ENCODE peak calls at places on chromosomes 4 and X, in eight cellular contexts. One of them, this sample, is unnamed.

GRCh38 chrX:12814434-12814833 is 23.2 kb downstream of the PRPS2 start:
- DNase-seq in fibroblast of lung: peak
- DNase-seq in PC-3: peak
- DNase-seq in suprapubic skin: no peak
- DNase-seq in breast epithelium: no peak
- DNase-seq in uterus: no peak
- DNase-seq in IMR-90: peak
- DNase-seq in upper lobe of left lung: no peak
- DNase-seq in this sample: peak

GRCh38 chrX:21166302-21166982 is 207.8 kb upstream of the CNKSR2 start:
- DNase-seq in fibroblast of lung: peak
- DNase-seq in PC-3: peak
- DNase-seq in suprapubic skin: no peak
- DNase-seq in breast epithelium: no peak
- DNase-seq in uterus: no peak
- DNase-seq in IMR-90: peak
- DNase-seq in upper lobe of left lung: no peak
- DNase-seq in this sample: no peak

GRCh38 chr4:39686997-39687396 is 10.9 kb upstream of the UBE2K start:
- DNase-seq in fibroblast of lung: no peak
- DNase-seq in PC-3: no peak
- DNase-seq in suprapubic skin: no peak
- DNase-seq in breast epithelium: no peak
- DNase-seq in uterus: no peak
- DNase-seq in IMR-90: no peak
- DNase-seq in upper lobe of left lung: no peak
- DNase-seq in this sample: no peak

GRCh38 chrX:53616921-53617320 is 69.6 kb downstream of the HUWE1 start:
- DNase-seq in fibroblast of lung: no peak
- DNase-seq in PC-3: no peak
- DNase-seq in suprapubic skin: no peak
- DNase-seq in breast epithelium: no peak
- DNase-seq in uterus: no peak
- DNase-seq in IMR-90: no peak
- DNase-seq in upper lobe of left lung: no peak
- DNase-seq in this sample: no peak

GRCh38 chr4:149972407-149972806 is 105.8 kb upstream of the DCLK2 start:
- DNase-seq in fibroblast of lung: no peak
- DNase-seq in PC-3: no peak
- DNase-seq in suprapubic skin: no peak
- DNase-seq in breast epithelium: no peak
- DNase-seq in uterus: no peak
- DNase-seq in IMR-90: peak
- DNase-seq in upper lobe of left lung: no peak
- DNase-seq in this sample: no peak

GRCh38 chrX:46750829-46751228 is 8.1 kb downstream of the SLC9A7 start:
- DNase-seq in fibroblast of lung: no peak
- DNase-seq in PC-3: peak
- DNase-seq in suprapubic skin: no peak
- DNase-seq in breast epithelium: no peak
- DNase-seq in uterus: no peak
- DNase-seq in IMR-90: no peak
- DNase-seq in upper lobe of left lung: no peak
- DNase-seq in this sample: no peak

GRCh38 chr4:8765084-8765483 is 106.6 kb downstream of the HMX1 start:
- DNase-seq in fibroblast of lung: no peak
- DNase-seq in PC-3: no peak
- DNase-seq in suprapubic skin: peak
- DNase-seq in breast epithelium: peak
- DNase-seq in uterus: no peak
- DNase-seq in IMR-90: no peak
- DNase-seq in upper lobe of left lung: no peak
- DNase-seq in this sample: no peak

GRCh38 chrX:13180807-13181206 is 136.4 kb upstream of the FAM9C start:
- DNase-seq in fibroblast of lung: peak
- DNase-seq in PC-3: peak
- DNase-seq in suprapubic skin: no peak
- DNase-seq in breast epithelium: no peak
- DNase-seq in uterus: no peak
- DNase-seq in IMR-90: peak
- DNase-seq in upper lobe of left lung: no peak
- DNase-seq in this sample: no peak

GRCh38 chrX:120647127-120647526 is 17.3 kb upstream of the C1GALT1C1 start:
- DNase-seq in fibroblast of lung: peak
- DNase-seq in PC-3: peak
- DNase-seq in suprapubic skin: no peak
- DNase-seq in breast epithelium: no peak
- DNase-seq in uterus: no peak
- DNase-seq in IMR-90: no peak
- DNase-seq in upper lobe of left lung: no peak
- DNase-seq in this sample: no peak

GRCh38 chrX:41027388-41027787 is 57.9 kb upstream of the USP9X start:
- DNase-seq in fibroblast of lung: peak
- DNase-seq in PC-3: peak
- DNase-seq in suprapubic skin: no peak
- DNase-seq in breast epithelium: no peak
- DNase-seq in uterus: no peak
- DNase-seq in IMR-90: peak
- DNase-seq in upper lobe of left lung: no peak
- DNase-seq in this sample: no peak

GRCh38 chr4:81828991-81829390 is 357.3 kb upstream of the RASGEF1B start:
- DNase-seq in fibroblast of lung: no peak
- DNase-seq in PC-3: no peak
- DNase-seq in suprapubic skin: no peak
- DNase-seq in breast epithelium: no peak
- DNase-seq in uterus: no peak
- DNase-seq in IMR-90: no peak
- DNase-seq in upper lobe of left lung: no peak
- DNase-seq in this sample: peak

DNA sequence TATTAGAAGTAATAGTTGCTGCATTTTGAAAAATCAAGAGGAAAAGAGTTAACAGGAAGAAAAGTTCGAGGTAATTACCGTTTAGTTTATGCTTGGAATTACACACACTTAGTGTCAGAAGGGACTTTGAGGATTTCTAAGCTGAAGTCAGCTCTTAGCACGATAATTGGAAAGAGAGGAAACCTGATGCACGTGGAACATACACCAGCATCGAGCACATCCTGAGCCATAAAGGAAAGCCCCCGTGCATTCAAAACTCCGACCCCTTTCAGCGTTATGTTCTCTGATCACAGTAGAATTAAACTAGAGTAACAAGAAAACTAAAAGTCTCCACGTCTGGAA is 400 bp upstream of the PAQR3 start:
- DNase-seq in fibroblast of lung: no peak
- DNase-seq in PC-3: no peak
- DNase-seq in suprapubic skin: no peak
- DNase-seq in breast epithelium: no peak
- DNase-seq in uterus: no peak
- DNase-seq in IMR-90: peak
- DNase-seq in upper lobe of left lung: no peak
- DNase-seq in this sample: no peak
- H3K27ac ChIP-seq in fibroblast of lung: no peak
- H3K27ac ChIP-seq in PC-3: no peak
- H3K27ac ChIP-seq in suprapubic skin: no peak
- H3K27ac ChIP-seq in breast epithelium: no peak
- H3K27ac ChIP-seq in uterus: peak
- H3K27ac ChIP-seq in IMR-90: no peak
- H3K27ac ChIP-seq in upper lobe of left lung: peak
- H3K27ac ChIP-seq in this sample: no peak

DNA sequence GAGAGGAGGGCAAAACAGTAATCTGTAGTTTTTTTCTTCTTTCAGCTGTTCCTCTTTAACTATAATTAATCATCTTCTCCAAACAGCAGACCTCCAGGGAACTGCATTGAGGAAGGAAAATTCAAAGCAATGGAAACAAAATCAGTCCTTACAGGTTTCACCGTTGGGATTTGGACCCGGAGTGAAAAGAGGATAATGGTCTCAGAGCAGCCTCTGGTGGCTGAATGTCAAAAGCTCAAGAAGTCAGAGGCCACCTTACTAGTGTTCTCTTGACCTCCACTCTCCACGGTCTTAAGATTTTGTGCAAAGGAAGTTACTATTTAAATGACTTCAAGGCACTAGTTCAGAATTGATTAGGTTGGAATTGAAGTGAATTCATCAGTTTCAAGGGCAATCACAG is 16.0 kb upstream of the MID1 start:
- DNase-seq in fibroblast of lung: peak
- DNase-seq in PC-3: peak
- DNase-seq in suprapubic skin: no peak
- DNase-seq in breast epithelium: no peak
- DNase-seq in uterus: peak
- DNase-seq in IMR-90: peak
- DNase-seq in upper lobe of left lung: no peak
- DNase-seq in this sample: no peak
- TF ChIP-seq CTCF in fibroblast of lung: peak
- TF ChIP-seq CTCF in PC-3: peak
- TF ChIP-seq CTCF in suprapubic skin: peak
- TF ChIP-seq CTCF in breast epithelium: no peak
- TF ChIP-seq CTCF in uterus: peak
- TF ChIP-seq CTCF in IMR-90: peak
- TF ChIP-seq CTCF in upper lobe of left lung: peak
- TF ChIP-seq CTCF in this sample: peak

GRCh38 chrX:153628129-153628528 is 18.9 kb upstream of the DUSP9 start:
- DNase-seq in fibroblast of lung: no peak
- DNase-seq in PC-3: no peak
- DNase-seq in suprapubic skin: no peak
- DNase-seq in breast epithelium: no peak
- DNase-seq in uterus: no peak
- DNase-seq in IMR-90: no peak
- DNase-seq in upper lobe of left lung: no peak
- DNase-seq in this sample: no peak
- H3K4me3 ChIP-seq in fibroblast of lung: no peak
- H3K4me3 ChIP-seq in PC-3: no peak
- H3K4me3 ChIP-seq in suprapubic skin: no peak
- H3K4me3 ChIP-seq in breast epithelium: no peak
- H3K4me3 ChIP-seq in uterus: no peak
- H3K4me3 ChIP-seq in IMR-90: no peak
- H3K4me3 ChIP-seq in upper lobe of left lung: no peak
- H3K4me3 ChIP-seq in this sample: no peak

GRCh38 chr4:88526221-88526815 is 2.7 kb upstream of the PYURF start:
- DNase-seq in fibroblast of lung: peak
- DNase-seq in PC-3: peak
- DNase-seq in suprapubic skin: no peak
- DNase-seq in breast epithelium: no peak
- DNase-seq in uterus: no peak
- DNase-seq in IMR-90: no peak
- DNase-seq in upper lobe of left lung: no peak
- DNase-seq in this sample: no peak

GRCh38 chr4:88527787-88528186 is 4.2 kb upstream of the PYURF start:
- DNase-seq in fibroblast of lung: no peak
- DNase-seq in PC-3: no peak
- DNase-seq in suprapubic skin: no peak
- DNase-seq in breast epithelium: no peak
- DNase-seq in uterus: no peak
- DNase-seq in IMR-90: no peak
- DNase-seq in upper lobe of left lung: no peak
- DNase-seq in this sample: no peak

GRCh38 chr4:88518911-88519310 is 4.7 kb downstream of the PYURF start:
- DNase-seq in fibroblast of lung: no peak
- DNase-seq in PC-3: no peak
- DNase-seq in suprapubic skin: no peak
- DNase-seq in breast epithelium: no peak
- DNase-seq in uterus: no peak
- DNase-seq in IMR-90: no peak
- DNase-seq in upper lobe of left lung: no peak
- DNase-seq in this sample: no peak

GRCh38 chr4:88522702-88523324 is 763 bp downstream of the PYURF start:
- DNase-seq in fibroblast of lung: peak
- DNase-seq in PC-3: peak
- DNase-seq in suprapubic skin: peak
- DNase-seq in breast epithelium: no peak
- DNase-seq in uterus: peak
- DNase-seq in IMR-90: peak
- DNase-seq in upper lobe of left lung: peak
- DNase-seq in this sample: peak

GRCh38 chr4:88523325-88524129 is at the start of gene PYURF:
- DNase-seq in fibroblast of lung: peak
- DNase-seq in PC-3: peak
- DNase-seq in suprapubic skin: peak
- DNase-seq in breast epithelium: peak
- DNase-seq in uterus: peak
- DNase-seq in IMR-90: peak
- DNase-seq in upper lobe of left lung: peak
- DNase-seq in this sample: peak
- H3K27ac ChIP-seq in fibroblast of lung: peak
- H3K27ac ChIP-seq in PC-3: peak
- H3K27ac ChIP-seq in suprapubic skin: peak
- H3K27ac ChIP-seq in breast epithelium: peak
- H3K27ac ChIP-seq in uterus: peak
- H3K27ac ChIP-seq in IMR-90: peak
- H3K27ac ChIP-seq in upper lobe of left lung: peak
- H3K27ac ChIP-seq in this sample: peak

GRCh38 chrX:8323356-8323755 is 141.3 kb upstream of the VCX3B start:
- DNase-seq in fibroblast of lung: no peak
- DNase-seq in PC-3: peak
- DNase-seq in suprapubic skin: no peak
- DNase-seq in breast epithelium: no peak
- DNase-seq in uterus: no peak
- DNase-seq in IMR-90: no peak
- DNase-seq in upper lobe of left lung: no peak
- DNase-seq in this sample: no peak
- TF ChIP-seq CTCF in fibroblast of lung: no peak
- TF ChIP-seq CTCF in PC-3: peak
- TF ChIP-seq CTCF in suprapubic skin: no peak
- TF ChIP-seq CTCF in breast epithelium: no peak
- TF ChIP-seq CTCF in uterus: no peak
- TF ChIP-seq CTCF in IMR-90: no peak
- TF ChIP-seq CTCF in upper lobe of left lung: no peak
- TF ChIP-seq CTCF in this sample: no peak

GRCh38 chr4:2243682-2244380 is 1.9 kb upstream of the HAUS3 start:
- DNase-seq in fibroblast of lung: peak
- DNase-seq in PC-3: no peak
- DNase-seq in suprapubic skin: peak
- DNase-seq in breast epithelium: no peak
- DNase-seq in uterus: peak
- DNase-seq in IMR-90: peak
- DNase-seq in upper lobe of left lung: no peak
- DNase-seq in this sample: peak
- H3K4me3 ChIP-seq in fibroblast of lung: no peak
- H3K4me3 ChIP-seq in PC-3: no peak
- H3K4me3 ChIP-seq in suprapubic skin: no peak
- H3K4me3 ChIP-seq in breast epithelium: no peak
- H3K4me3 ChIP-seq in uterus: no peak
- H3K4me3 ChIP-seq in IMR-90: no peak
- H3K4me3 ChIP-seq in upper lobe of left lung: no peak
- H3K4me3 ChIP-seq in this sample: no peak

GRCh38 chr4:23888421-23889319 is 1.2 kb downstream of the PPARGC1A start:
- DNase-seq in fibroblast of lung: peak
- DNase-seq in PC-3: no peak
- DNase-seq in suprapubic skin: no peak
- DNase-seq in breast epithelium: no peak
- DNase-seq in uterus: peak
- DNase-seq in IMR-90: peak
- DNase-seq in upper lobe of left lung: no peak
- DNase-seq in this sample: peak
- H3K27ac ChIP-seq in fibroblast of lung: peak
- H3K27ac ChIP-seq in PC-3: no peak
- H3K27ac ChIP-seq in suprapubic skin: peak
- H3K27ac ChIP-seq in breast epithelium: peak
- H3K27ac ChIP-seq in uterus: peak
- H3K27ac ChIP-seq in IMR-90: peak
- H3K27ac ChIP-seq in upper lobe of left lung: peak
- H3K27ac ChIP-seq in this sample: peak

This sample was measured in dorsolateral prefrontal cortex.